ENCODE peak calls at places on chromosome 15, in seven cellular contexts. H, G, I, C, J, R and B are unnamed samples.

GRCh38 chr15:75024102-75024636 is 779 bp downstream of the PPCDC start:
- DNase-seq in H (no peak), G (no peak), I (no peak), C (no peak), J (no peak), R (peak; percentile 38), B (no peak)

GRCh38 chr15:59688383-59688887 is 685 bp downstream of the BNIP2 start:
- DNase-seq in H (no peak), G (no peak), I (no peak), C (no peak), J (peak; percentile 9), R (peak; percentile 78), B (no peak)

GRCh38 chr15:46394463-46394862 is 759.6 kb downstream of the SQOR start:
- DNase-seq in H (no peak), G (no peak), I (no peak), C (no peak), J (no peak), R (no peak), B (no peak)

GRCh38 chr15:81133782-81134461 is at the start of gene CFAP161:
- DNase-seq in H (peak; percentile 76), G (peak; percentile 33), I (peak; percentile 87), C (peak; percentile 84), J (no peak), R (peak; percentile 73), B (peak; percentile 96)

GRCh38 chr15:101129851-101130250 is 122.0 kb downstream of the CHSY1 start:
- DNase-seq in H (no peak), G (no peak), I (no peak), C (no peak), J (no peak), R (no peak), B (no peak)

GRCh38 chr15:90701880-90702630 is 15.1 kb upstream of the BLM start:
- DNase-seq in H (peak; percentile 15), G (no peak), I (no peak), C (no peak), J (no peak), R (peak; percentile 3), B (no peak)

GRCh38 chr15:46277994-46278885 is 643.4 kb downstream of the SQOR start:
- DNase-seq in H (no peak), G (no peak), I (no peak), C (no peak), J (no peak), R (no peak), B (no peak)

GRCh38 chr15:62684143-62684808 is 358.3 kb upstream of the TPM1 start:
- DNase-seq in H (peak; percentile 60), G (no peak), I (no peak), C (no peak), J (no peak), R (no peak), B (no peak)

GRCh38 chr15:75659928-75660645 is 12.4 kb downstream of the SNX33 start:
- DNase-seq in H (no peak), G (no peak), I (no peak), C (peak; percentile 2), J (no peak), R (no peak), B (no peak)

GRCh38 chr15:70796516-70797310 is 33.4 kb upstream of the UACA start:
- DNase-seq in H (no peak), G (no peak), I (no peak), C (no peak), J (no peak), R (no peak), B (no peak)

GRCh38 chr15:74040115-74040850 is 42.1 kb downstream of the GOLGA6A start:
- DNase-seq in H (peak; percentile 78), G (peak; percentile 73), I (no peak), C (peak; percentile 66), J (no peak), R (peak; percentile 89), B (no peak)

GRCh38 chr15:75727851-75728715 is 15.4 kb upstream of the CSPG4 start:
- DNase-seq in H (peak; percentile 49), G (no peak), I (peak; percentile 43), C (peak; percentile 69), J (peak; percentile 84), R (no peak), B (peak; percentile 58)

GRCh38 chr15:25180606-25181289 is 226.0 kb downstream of the SNRPN start:
- DNase-seq in H (peak; percentile 3), G (no peak), I (no peak), C (peak; percentile 5), J (no peak), R (no peak), B (no peak)

GRCh38 chr15:100483370-100483769 is 45.4 kb downstream of the CERS3 start:
- DNase-seq in H (no peak), G (no peak), I (no peak), C (no peak), J (no peak), R (no peak), B (no peak)

GRCh38 chr15:52153900-52154895 is 37.0 kb downstream of the GNB5 start:
- DNase-seq in H (no peak), G (no peak), I (no peak), C (no peak), J (no peak), R (no peak), B (no peak)

GRCh38 chr15:77455696-77456293 is 35.1 kb downstream of the HMG20A start:
- DNase-seq in H (peak; percentile 28), G (peak; percentile 54), I (no peak), C (no peak), J (no peak), R (peak; percentile 97), B (no peak)

GRCh38 chr15:23472678-23473077 is 25.6 kb upstream of the GOLGA6L2 start:
- DNase-seq in H (no peak), G (no peak), I (no peak), C (no peak), J (no peak), R (no peak), B (no peak)

GRCh38 chr15:71048913-71049675 is 66.2 kb upstream of the THSD4 start:
- DNase-seq in H (no peak), G (peak; percentile 92), I (no peak), C (no peak), J (no peak), R (peak; percentile 94), B (no peak)

GRCh38 chr15:90101130-90101968 is 919 bp downstream of the IDH2 start:
- DNase-seq in H (peak; percentile 76), G (no peak), I (peak; percentile 39), C (peak; percentile 46), J (peak; percentile 36), R (no peak), B (peak; percentile 40)

GRCh38 chr15:65289261-65289854 is 2.7 kb upstream of the PARP16 start:
- DNase-seq in H (no peak), G (no peak), I (no peak), C (no peak), J (no peak), R (no peak), B (no peak)

GRCh38 chr15:69849232-69849610 is 248.5 kb downstream of the TLE3 start:
- DNase-seq in H (no peak), G (no peak), I (no peak), C (no peak), J (no peak), R (peak; percentile 57), B (no peak)

GRCh38 chr15:82832601-82833209 is 23.3 kb downstream of the WHAMM start:
- DNase-seq in H (no peak), G (peak; percentile 54), I (no peak), C (no peak), J (peak; percentile 41), R (peak; percentile 87), B (no peak)
- TF ChIP-seq CTCF in H (no peak), G (peak; percentile 17), I (peak; percentile 41), C (peak; percentile 10), J (no peak), R (no peak), B (no peak)

GRCh38 chr15:98164986-98165385 is 204.5 kb downstream of the ARRDC4 start:
- DNase-seq in H (no peak), G (no peak), I (no peak), C (no peak), J (no peak), R (no peak), B (no peak)

GRCh38 chr15:98169551-98169950 is 209.0 kb downstream of the ARRDC4 start:
- DNase-seq in H (no peak), G (no peak), I (no peak), C (no peak), J (no peak), R (no peak), B (no peak)

GRCh38 chr15:98163319-98164030 is 203.0 kb downstream of the ARRDC4 start:
- DNase-seq in H (no peak), G (no peak), I (no peak), C (no peak), J (no peak), R (no peak), B (no peak)

GRCh38 chr15:98160236-98160635 is 199.7 kb downstream of the ARRDC4 start:
- DNase-seq in H (no peak), G (no peak), I (no peak), C (no peak), J (no peak), R (no peak), B (no peak)

DNA sequence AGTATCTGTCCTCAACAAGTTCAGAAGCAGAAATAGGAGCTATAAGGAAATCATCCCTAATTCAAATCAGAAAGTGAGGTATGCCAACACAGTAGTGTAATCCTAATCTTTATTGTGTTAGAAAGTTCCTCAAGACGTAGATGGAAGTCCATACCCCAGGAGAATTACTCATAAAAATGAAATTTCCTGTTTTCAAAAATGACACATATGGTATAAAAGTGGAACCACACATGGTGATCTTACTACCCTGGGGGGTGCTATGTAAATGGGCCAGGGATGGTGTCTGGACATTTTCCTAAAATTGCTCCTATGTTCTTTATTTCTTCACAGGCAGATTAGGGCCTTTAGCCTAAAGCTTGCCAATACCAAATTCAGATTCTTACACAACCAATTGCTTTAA is 204.1 kb downstream of the ARRDC4 start:
- DNase-seq in H (no peak), G (no peak), I (no peak), C (no peak), J (no peak), R (no peak), B (no peak)
- TF ChIP-seq CTCF in H (no peak), G (no peak), I (no peak), C (no peak), J (no peak), R (no peak), B (no peak)

GRCh38 chr15:49900836-49901235 is 218.2 kb downstream of the ATP8B4 start:
- DNase-seq in H (no peak), G (no peak), I (no peak), C (no peak), J (no peak), R (no peak), B (no peak)

GRCh38 chr15:49904296-49904695 is 214.7 kb downstream of the ATP8B4 start:
- DNase-seq in H (no peak), G (no peak), I (no peak), C (no peak), J (no peak), R (no peak), B (no peak)

GRCh38 chr15:49902791-49903481 is 216.1 kb downstream of the ATP8B4 start:
- DNase-seq in H (peak; percentile 23), G (no peak), I (no peak), C (no peak), J (no peak), R (peak; percentile 82), B (no peak)

GRCh38 chr15:49900036-49900435 is 219.0 kb downstream of the ATP8B4 start:
- DNase-seq in H (no peak), G (no peak), I (no peak), C (no peak), J (no peak), R (peak; percentile 64), B (no peak)

GRCh38 chr15:49901867-49902775 is 216.9 kb downstream of the ATP8B4 start:
- DNase-seq in H (no peak), G (no peak), I (no peak), C (no peak), J (no peak), R (peak; percentile 83), B (no peak)
- TF ChIP-seq CTCF in H (peak; percentile 24), G (peak; percentile 62), I (no peak), C (peak; percentile 7), J (no peak), R (peak; percentile 56), B (no peak)

GRCh38 chr15:38474155-38474757 is 20.3 kb downstream of the FAM98B start:
- DNase-seq in H (no peak), G (no peak), I (no peak), C (no peak), J (peak; percentile 13), R (peak; percentile 59), B (peak; percentile 12)
- TF ChIP-seq CTCF in H (peak; percentile 47), G (peak; percentile 84), I (peak; percentile 82), C (peak; percentile 56), J (peak; percentile 21), R (peak; percentile 71), B (peak; percentile 66)